ENCODE peak calls at places on chromosomes 6 and 20, in five cellular contexts. Q, H, F, T and D are unnamed samples.

GRCh38 chr6:17884501-17885039 is 102.9 kb downstream of the KIF13A start:
- DNase-seq in T (no peak), Q (no peak), H (no peak), F (no peak), D (no peak)

GRCh38 chr6:89830385-89830809 is 717 bp downstream of the CASP8AP2 start:
- DNase-seq in T (no peak), F (no peak), Q (no peak), H (no peak), D (no peak)

GRCh38 chr20:7672551-7672950 is 267.7 kb downstream of the HAO1 start:
- DNase-seq in Q (no peak), F (no peak), T (no peak), H (no peak), D (no peak)

GRCh38 chr6:77401231-77401630 is 62.1 kb downstream of the HTR1B start:
- DNase-seq in H (no peak), Q (no peak), T (no peak), F (no peak), D (no peak)

GRCh38 chr6:33885121-33886057 is 81.6 kb upstream of the MLN start:
- DNase-seq in F (no peak), Q (no peak), H (no peak), T (no peak), D (no peak)

GRCh38 chr20:51639206-51639832 is 96.8 kb upstream of the NFATC2 start:
- DNase-seq in H (peak; percentile 64), T (peak; percentile 3), Q (peak; percentile 91), F (peak; percentile 75), D (peak; percentile 80)

GRCh38 chr6:121480099-121480713 is 44.8 kb downstream of the GJA1 start:
- DNase-seq in T (no peak), Q (no peak), F (no peak), H (no peak), D (no peak)

GRCh38 chr6:111995409-111995808 is 58.5 kb upstream of the CCN6 start:
- DNase-seq in T (no peak), Q (no peak), F (no peak), H (no peak), D (no peak)

GRCh38 chr6:39377530-39377929 is 55.0 kb upstream of the KCNK16 start:
- DNase-seq in T (no peak), H (no peak), Q (peak; percentile 77), F (no peak), D (peak; percentile 77)

GRCh38 chr6:87237804-87238203 is 82.4 kb downstream of the ZNF292 start:
- DNase-seq in F (peak; percentile 14), T (no peak), Q (no peak), H (no peak), D (no peak)

GRCh38 chr6:7730852-7731251 is 5.0 kb downstream of the BMP6 start:
- DNase-seq in F (no peak), Q (no peak), T (no peak), H (no peak), D (no peak)

GRCh38 chr6:3348821-3349220 is 90.1 kb downstream of the PSMG4 start:
- DNase-seq in H (no peak), F (no peak), Q (no peak), T (no peak), D (no peak)

GRCh38 chr6:87340230-87340629 is 4.4 kb upstream of the C6orf163 start:
- DNase-seq in Q (no peak), F (no peak), T (no peak), H (no peak), D (no peak)

GRCh38 chr20:46293084-46293483 is 15.2 kb downstream of the CDH22 start:
- DNase-seq in F (peak; percentile 38), Q (no peak), H (no peak), T (no peak), D (no peak)

GRCh38 chr6:27176096-27176495 is 71.4 kb upstream of the PRSS16 start:
- DNase-seq in Q (no peak), H (no peak), T (no peak), F (no peak), D (no peak)

GRCh38 chr6:89489078-89489477 is 56.1 kb downstream of the ANKRD6 start:
- DNase-seq in F (no peak), H (no peak), Q (no peak), T (no peak), D (no peak)

GRCh38 chr20:59821201-59821600 is 112.2 kb downstream of the SYCP2 start:
- DNase-seq in H (no peak), Q (peak; percentile 3), T (no peak), F (no peak), D (no peak)

GRCh38 chr6:81929828-81930227 is 177.3 kb upstream of the TENT5A start:
- DNase-seq in Q (no peak), F (no peak), H (no peak), T (no peak), D (no peak)

GRCh38 chr6:158826819-158827501 is 7.8 kb upstream of the EZR start:
- DNase-seq in H (no peak), Q (no peak), T (no peak), F (no peak), D (no peak)

GRCh38 chr6:48664850-48665249 is 553.9 kb upstream of the PTCHD4 start:
- DNase-seq in H (no peak), Q (no peak), F (no peak), T (no peak), D (no peak)

GRCh38 chr6:81820979-81821378 is 68.5 kb upstream of the TENT5A start:
- DNase-seq in T (no peak), F (no peak), Q (no peak), H (no peak), D (no peak)

GRCh38 chr6:1371933-1372332 is 17.4 kb upstream of the FOXF2 start:
- DNase-seq in F (no peak), H (no peak), Q (no peak), T (no peak), D (no peak)

GRCh38 chr6:113944701-113945100 is 26.2 kb downstream of the HDAC2 start:
- DNase-seq in H (no peak), T (no peak), F (no peak), Q (no peak), D (no peak)

GRCh38 chr6:41515995-41516394 is 30.2 kb upstream of the FOXP4 start:
- DNase-seq in F (no peak), H (no peak), T (no peak), Q (no peak), D (no peak)

GRCh38 chr20:14865731-14866130 is 528.3 kb upstream of the FLRT3 start:
- DNase-seq in Q (no peak), T (no peak), F (no peak), H (no peak), D (no peak)

GRCh38 chr6:168120390-168121307 is 41.6 kb upstream of the FRMD1 start:
- DNase-seq in F (no peak), Q (no peak), H (no peak), T (no peak), D (peak; percentile 57)

GRCh38 chr6:122692175-122692598 is 82.0 kb downstream of the PKIB start:
- DNase-seq in T (no peak), F (no peak), Q (no peak), H (no peak), D (no peak)

GRCh38 chr6:37137881-37138568 is 31.9 kb upstream of the PIM1 start:
- DNase-seq in F (no peak), T (no peak), H (no peak), Q (no peak), D (no peak)

GRCh38 chr6:3031857-3032256 is 32.2 kb downstream of the NQO2 start:
- DNase-seq in T (no peak), H (peak; percentile 48), Q (no peak), F (no peak), D (no peak)

GRCh38 chr6:73362869-73363536 is 545 bp downstream of the KHDC3L start:
- DNase-seq in H (no peak), T (no peak), F (no peak), Q (no peak), D (no peak)

GRCh38 chr6:27129095-27129815 is 118.2 kb upstream of the PRSS16 start:
- DNase-seq in F (no peak), H (no peak), T (no peak), Q (no peak), D (no peak)

GRCh38 chr6:85865665-85866372 is 223.1 kb upstream of the SYNCRIP start:
- DNase-seq in T (no peak), F (no peak), Q (no peak), H (peak; percentile 21), D (no peak)

GRCh38 chr6:72984981-72985665 is 240.2 kb downstream of the KHDC1L start:
- DNase-seq in Q (no peak), F (no peak), T (no peak), H (no peak), D (no peak)

GRCh38 chr20:53023717-53024116 is 51.6 kb downstream of the TSHZ2 start:
- DNase-seq in T (no peak), Q (no peak), H (no peak), F (no peak), D (no peak)

GRCh38 chr20:1938464-1939269 is 43.5 kb downstream of the SIRPA start:
- DNase-seq in Q (no peak), T (no peak), H (no peak), F (no peak), D (peak; percentile 60)

GRCh38 chr20:53755733-53756523 is 162.3 kb upstream of the ZNF217 start:
- DNase-seq in Q (no peak), T (no peak), F (no peak), H (no peak), D (no peak)

GRCh38 chr20:51014797-51015722 is 7.8 kb downstream of the KCNG1 start:
- DNase-seq in T (no peak), Q (no peak), F (peak; percentile 69), H (peak; percentile 42), D (no peak)

GRCh38 chr6:34249469-34250370 is 914 bp upstream of the SMIM29 start:
- DNase-seq in T (no peak), Q (no peak), H (no peak), F (no peak), D (no peak)